ENCODE peak calls at places on chromosomes 7 and 10, in eight cellular contexts. W is Daoy; A is stimulated activated CD4-positive, alpha-beta T cell treated with anti-CD3 and anti-CD28 coated beads, Interleukin-15, amount 100 ng/mL, for 1 hour; Z is stimulated activated CD8-positive, alpha-beta memory T cell treated with anti-CD3 and anti-CD28 coated beads, Interleukin-15, amount 100 ng/mL, for 4 hours; F is NCI-H1092 treated with DMSO at 0.1 percent for 48 hours; D is GM19239; P is RPMI7951; S is AG09309. Y is an unnamed sample.

GRCh38 chr7:132125096-132125495 is 451.2 kb downstream of the PLXNA4 start:
- DNase-seq in W (peak), A (no peak), Z (no peak), F (no peak), D (no peak), P (no peak), S (no peak), Y (no peak)

GRCh38 chr10:86958109-86958830 is at the start of gene SNCG:
- DNase-seq in W (no peak), A (no peak), Z (no peak), F (no peak), D (no peak), P (no peak), S (no peak), Y (no peak)

GRCh38 chr7:47503283-47503682 is 78.6 kb downstream of the TNS3 start:
- DNase-seq in W (no peak), A (no peak), Z (no peak), F (no peak), D (no peak), P (peak), S (no peak), Y (no peak)

GRCh38 chr10:71736570-71737355 is 17.2 kb upstream of the C10orf105 start:
- DNase-seq in W (no peak), A (no peak), Z (no peak), F (peak), D (no peak), P (no peak), S (no peak), Y (no peak)

GRCh38 chr10:6498771-6499170 is 81.3 kb downstream of the PRKCQ start:
- DNase-seq in W (peak), A (peak), Z (peak), F (no peak), D (no peak), P (peak), S (no peak), Y (no peak)

GRCh38 chr7:152189026-152189425 is 163.6 kb downstream of the GALNT11 start:
- DNase-seq in W (no peak), A (no peak), Z (no peak), F (no peak), D (no peak), P (no peak), S (no peak), Y (no peak)

GRCh38 chr10:117457932-117458331 is 82.7 kb upstream of the PDZD8 start:
- DNase-seq in W (no peak), A (no peak), Z (no peak), F (no peak), D (no peak), P (no peak), S (no peak), Y (no peak)

GRCh38 chr7:21939858-21940322 is 5.8 kb downstream of the CDCA7L start:
- DNase-seq in W (no peak), A (no peak), Z (no peak), F (no peak), D (no peak), P (no peak), S (no peak), Y (no peak)

GRCh38 chr7:136179154-136179553 is 202.0 kb upstream of the MTPN start:
- DNase-seq in W (no peak), A (no peak), Z (no peak), F (no peak), D (no peak), P (no peak), S (no peak), Y (no peak)

GRCh38 chr7:6495597-6496262 is 48.0 kb upstream of the DAGLB start:
- DNase-seq in W (no peak), A (no peak), Z (no peak), F (no peak), D (no peak), P (peak), S (no peak), Y (no peak)

GRCh38 chr10:71765176-71765906 is 8.0 kb downstream of the VSIR start:
- DNase-seq in W (no peak), A (no peak), Z (no peak), F (no peak), D (no peak), P (no peak), S (no peak), Y (no peak)